ENCODE peak calls at places on chromosomes 2 and 18, in six cellular contexts. D, X, J, L, M and K are unnamed samples.

GRCh38 chr2:235661538-235661937 is 167.7 kb downstream of the AGAP1 start:
- DNase-seq in D (no peak), X (no peak), J (no peak), L (no peak), M (no peak), K (no peak)

GRCh38 chr2:165582863-165583506 is 113.5 kb downstream of the CSRNP3 start:
- DNase-seq in D (no peak), X (no peak), J (no peak), L (no peak), M (no peak), K (no peak)

GRCh38 chr18:51193621-51194287 is 3.7 kb downstream of the MEX3C start:
- DNase-seq in D (no peak), X (no peak), J (no peak), L (no peak), M (no peak), K (no peak)

GRCh38 chr2:211408485-211408884 is 852.1 kb downstream of the CPS1 start:
- DNase-seq in D (no peak), X (no peak), J (peak), L (no peak), M (no peak), K (no peak)

GRCh38 chr2:66888791-66889631 is 454.1 kb downstream of the MEIS1 start:
- DNase-seq in D (no peak), X (no peak), J (peak), L (peak), M (no peak), K (no peak)

GRCh38 chr2:79447462-79447861 is 65.4 kb upstream of the CTNNA2 start:
- DNase-seq in D (no peak), X (no peak), J (no peak), L (no peak), M (no peak), K (no peak)

GRCh38 chr2:207341816-207342215 is 176.1 kb upstream of the KLF7 start:
- DNase-seq in D (no peak), X (no peak), J (no peak), L (no peak), M (no peak), K (no peak)

GRCh38 chr2:11701831-11702301 is 31.9 kb upstream of the NTSR2 start:
- DNase-seq in D (peak), X (peak), J (no peak), L (peak), M (no peak), K (no peak)

GRCh38 chr2:16198166-16198912 is 258.0 kb downstream of the MYCN start:
- DNase-seq in D (no peak), X (no peak), J (no peak), L (no peak), M (no peak), K (no peak)

GRCh38 chr2:219451626-219452360 is 17.1 kb downstream of the SPEG start:
- DNase-seq in D (no peak), X (peak), J (no peak), L (peak), M (no peak), K (no peak)

GRCh38 chr2:201257941-201258665 is 2.2 kb upstream of the CASP8 start:
- DNase-seq in D (peak), X (peak), J (peak), L (peak), M (peak), K (peak)
- TF ChIP-seq POLR2A in D (peak), X (no peak), J (no peak), L (no peak), M (peak), K (no peak)

GRCh38 chr2:136295168-136295567 is 177.2 kb upstream of the CXCR4 start:
- DNase-seq in D (no peak), X (no peak), J (no peak), L (no peak), M (no peak), K (no peak)
- H3K4me3 ChIP-seq in D (no peak), X (no peak), J (no peak), L (no peak), M (no peak), K (no peak)

DNA sequence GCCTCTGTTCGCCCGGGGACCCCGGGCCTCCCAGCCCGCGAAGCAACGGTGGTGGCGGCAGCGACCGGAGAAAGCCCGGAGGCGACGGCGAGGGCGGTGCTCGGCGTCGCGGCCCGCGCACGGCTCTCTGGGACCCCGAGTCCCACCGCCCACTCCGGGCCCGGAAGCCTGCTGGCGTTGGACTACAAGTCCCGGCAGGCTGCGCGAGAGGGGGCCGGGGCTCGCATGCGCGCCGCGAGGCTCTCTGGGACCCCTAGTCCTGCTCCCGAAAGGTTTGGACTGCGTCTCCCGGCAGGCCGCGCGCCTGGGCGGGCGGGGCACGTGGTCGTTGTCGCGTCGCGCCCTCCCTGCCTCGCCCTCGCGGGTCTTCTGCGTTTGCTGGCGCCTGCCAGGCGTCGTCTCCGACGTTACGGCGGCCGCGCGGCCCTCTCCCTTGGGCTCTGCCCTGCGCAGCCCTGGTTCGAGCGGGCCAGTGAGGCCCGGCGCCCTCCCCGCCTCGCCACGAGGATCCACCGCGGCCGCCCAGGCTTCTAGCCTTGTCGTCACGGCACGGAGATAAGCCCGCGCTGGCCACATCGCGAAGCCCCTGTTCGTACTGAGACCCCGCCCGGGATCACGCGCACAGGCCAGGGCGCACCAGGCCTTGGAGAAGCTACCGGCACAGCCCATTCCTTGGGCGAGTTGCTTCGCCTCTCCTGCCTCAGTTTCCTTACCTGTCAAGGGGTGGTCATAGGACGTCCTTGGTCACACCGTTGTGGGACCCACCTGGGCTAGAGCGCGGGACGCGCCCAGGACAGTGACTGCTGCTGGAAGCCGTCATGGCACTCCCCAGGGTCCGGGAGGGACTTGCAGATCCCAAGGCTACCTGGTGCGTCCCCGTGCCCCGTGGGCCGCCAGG is at the start of gene STK25:
- DNase-seq in D (peak), X (peak), J (peak), L (peak), M (peak), K (peak)
- TF ChIP-seq POLR2A in D (peak), X (no peak), J (peak), L (peak), M (peak), K (no peak)

DNA sequence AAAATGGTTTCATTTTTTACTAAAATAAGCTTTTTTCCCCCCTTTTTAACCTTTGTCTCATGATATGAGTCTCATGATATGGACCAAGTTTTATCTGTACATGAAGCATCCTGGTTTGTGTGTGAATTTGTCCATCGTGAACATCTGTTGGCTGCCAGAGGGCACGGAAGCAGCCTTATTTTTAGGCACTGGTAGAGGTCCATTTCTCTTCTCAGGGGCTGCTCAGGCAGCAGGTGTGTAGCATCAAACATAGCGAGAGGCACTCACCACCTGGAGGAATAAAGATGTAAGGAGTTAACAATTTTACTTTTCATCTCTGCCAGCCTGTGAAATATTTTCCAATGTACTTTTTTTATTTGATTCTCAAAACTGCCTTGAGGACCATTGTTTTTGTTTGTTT is 134.5 kb downstream of the RHBDD1 start:
- DNase-seq in D (no peak), X (no peak), J (no peak), L (no peak), M (no peak), K (no peak)
- H3K4me3 ChIP-seq in D (peak), X (no peak), J (no peak), L (no peak), M (no peak), K (no peak)

DNA sequence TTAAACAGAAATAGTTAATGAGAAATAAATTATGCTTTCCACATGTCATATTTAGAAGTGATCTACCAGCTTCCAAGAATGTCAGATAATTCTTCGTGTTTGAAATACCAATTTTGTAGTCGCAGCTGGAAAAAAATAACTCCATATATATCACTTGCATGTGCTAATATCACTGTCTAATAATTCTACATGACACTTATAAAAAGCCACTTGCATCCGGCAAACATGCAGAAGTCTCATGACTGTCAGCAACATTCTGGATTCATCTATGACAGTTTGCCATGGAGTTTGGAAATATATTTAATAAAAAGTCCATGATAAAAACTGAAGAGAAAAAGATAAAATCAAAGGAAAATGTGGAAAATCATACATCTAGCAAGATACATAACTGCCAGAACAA is 1784.4 kb downstream of the SUCLG1 start:
- DNase-seq in D (no peak), X (no peak), J (no peak), L (no peak), M (no peak), K (no peak)
- TF ChIP-seq POLR2A in D (no peak), X (no peak), J (no peak), L (no peak), M (no peak), K (no peak)